ENCODE peak calls at places on chromosomes 3 and 15, in seven cellular contexts. G is PC-3, A is endodermal cell, D is BE2C, N is aorta, C is colonic mucosa, W is esophagus squamous epithelium. S is an unnamed sample.

GRCh38 chr3:106609666-106610301 is 741.0 kb upstream of the CBLB start:
- DNase-seq in G (peak; percentile 89), A (peak; percentile 87), D (peak; percentile 70), N (no peak), C (peak; percentile 60), W (no peak), S (peak; percentile 78)

GRCh38 chr3:181056276-181056675 is 66.7 kb upstream of the DNAJC19 start:
- DNase-seq in G (no peak), A (no peak), D (no peak), N (no peak), C (no peak), W (no peak), S (no peak)

GRCh38 chr3:81444817-81445460 is 316.5 kb downstream of the GBE1 start:
- DNase-seq in G (no peak), A (no peak), D (no peak), N (no peak), C (no peak), W (no peak), S (no peak)

GRCh38 chr3:160448845-160449659 is 534 bp downstream of the TRIM59 start:
- DNase-seq in G (peak; percentile 28), A (no peak), D (no peak), N (peak; percentile 81), C (no peak), W (no peak), S (no peak)

GRCh38 chr3:173650596-173650995 is 253.1 kb downstream of the NLGN1 start:
- DNase-seq in G (no peak), A (no peak), D (no peak), N (no peak), C (no peak), W (no peak), S (no peak)

GRCh38 chr15:92393287-92393993 is at the start of gene ST8SIA2:
- DNase-seq in G (no peak), A (peak; percentile 92), D (peak; percentile 75), N (no peak), C (peak; percentile 27), W (no peak), S (peak; percentile 5)

GRCh38 chr15:29815000-29815704 is 7.1 kb downstream of the TJP1 start:
- DNase-seq in G (peak; percentile 63), A (peak; percentile 43), D (no peak), N (no peak), C (no peak), W (no peak), S (no peak)

GRCh38 chr3:25527796-25528195 is 99.7 kb downstream of the RARB start:
- DNase-seq in G (no peak), A (no peak), D (no peak), N (no peak), C (no peak), W (no peak), S (no peak)

GRCh38 chr3:43014216-43014615 is 35.1 kb downstream of the GASK1A start:
- DNase-seq in G (no peak), A (no peak), D (no peak), N (no peak), C (no peak), W (no peak), S (no peak)

GRCh38 chr3:43013743-43014155 is 34.6 kb downstream of the GASK1A start:
- DNase-seq in G (no peak), A (no peak), D (no peak), N (no peak), C (no peak), W (no peak), S (no peak)

GRCh38 chr3:43013256-43013655 is 34.1 kb downstream of the GASK1A start:
- DNase-seq in G (no peak), A (no peak), D (no peak), N (no peak), C (no peak), W (no peak), S (no peak)

GRCh38 chr3:43011638-43012037 is 32.5 kb downstream of the GASK1A start:
- DNase-seq in G (no peak), A (no peak), D (no peak), N (no peak), C (no peak), W (no peak), S (no peak)

GRCh38 chr3:43012189-43012588 is 33.1 kb downstream of the GASK1A start:
- DNase-seq in G (no peak), A (no peak), D (no peak), N (no peak), C (no peak), W (no peak), S (no peak)
- H3K9me3 ChIP-seq in G (peaks cover 3% of the 10 kb centered on the region), A (no peaks in the 10 kb centered on the region), D (no peaks in the 10 kb centered on the region), N (no peaks in the 10 kb centered on the region), C (no peaks in the 10 kb centered on the region), W (peaks cover 11% of the 10 kb centered on the region), S (peaks cover 3% of the 10 kb centered on the region)

DNA sequence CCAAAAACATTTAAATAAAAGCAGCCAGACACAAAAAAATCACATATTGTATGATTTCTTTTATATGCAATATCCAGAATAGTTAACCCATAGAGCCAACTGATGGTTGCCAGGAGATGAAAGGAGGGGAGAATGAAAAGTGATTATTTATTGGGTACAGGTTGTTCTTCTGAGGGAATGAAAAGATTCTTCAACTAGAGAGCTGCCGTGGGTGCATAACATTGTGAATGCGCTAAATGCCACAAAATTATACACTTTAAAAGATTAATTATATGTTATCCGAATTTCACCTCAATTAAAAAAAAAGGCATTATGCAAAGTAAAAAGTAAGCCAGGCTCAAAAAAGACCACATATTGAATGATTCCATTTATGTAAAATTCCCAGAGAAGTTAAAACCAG is 36.1 kb downstream of the PRKAR2A start:
- DNase-seq in G (no peak), A (no peak), D (no peak), N (no peak), C (no peak), W (no peak), S (no peak)
- H3K9me3 ChIP-seq in G (no peaks in the 10 kb centered on the region), A (no peaks in the 10 kb centered on the region), D (no peaks in the 10 kb centered on the region), N (no peaks in the 10 kb centered on the region), C (no peaks in the 10 kb centered on the region), W (no peaks in the 10 kb centered on the region), S (no peaks in the 10 kb centered on the region)

GRCh38 chr15:81725590-81725989 is 320.2 kb downstream of the MEX3B start:
- DNase-seq in G (no peak), A (no peak), D (no peak), N (no peak), C (no peak), W (no peak), S (no peak)
- H3K9me3 ChIP-seq in G (no peaks in the 10 kb centered on the region), A (peaks cover 89% of the 10 kb centered on the region), D (no peaks in the 10 kb centered on the region), N (no peaks in the 10 kb centered on the region), C (no peaks in the 10 kb centered on the region), W (no peaks in the 10 kb centered on the region), S (no peaks in the 10 kb centered on the region)

DNA sequence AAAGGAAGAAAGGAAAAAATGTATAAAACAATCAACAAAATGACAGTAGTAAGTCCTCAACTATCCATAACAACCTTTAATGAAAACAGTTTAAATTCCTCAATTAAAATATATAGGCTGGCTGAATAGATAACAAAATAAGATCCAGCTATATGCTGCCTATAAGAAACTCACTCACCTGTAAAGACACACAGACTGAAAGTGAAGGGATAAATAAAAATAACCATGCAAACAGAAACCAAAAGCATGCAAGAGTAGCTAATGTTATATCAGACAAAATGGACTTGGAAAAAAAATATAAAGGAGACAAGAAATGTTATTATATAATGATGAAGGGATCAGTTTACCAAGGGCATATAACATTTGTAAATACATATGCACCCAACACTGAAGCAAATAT is 51.2 kb downstream of the AP4E1 start:
- DNase-seq in G (no peak), A (no peak), D (no peak), N (no peak), C (no peak), W (no peak), S (no peak)
- H3K9me3 ChIP-seq in G (peaks cover 5% of the 10 kb centered on the region), A (peaks cover 61% of the 10 kb centered on the region), D (no peaks in the 10 kb centered on the region), N (no peaks in the 10 kb centered on the region), C (no peaks in the 10 kb centered on the region), W (peaks cover 38% of the 10 kb centered on the region), S (peaks cover 23% of the 10 kb centered on the region)

S was measured in mucosa of descending colon.